ENCODE peak calls at places on chromosomes 6 and 20, in five cellular contexts. W is NB4, U is transverse colon, G is BJ, E is A549. X is an unnamed sample.

GRCh38 chr6:109507490-109508072 is 24.6 kb upstream of the ZBTB24 start:
- DNase-seq in W (no peak), U (no peak), G (no peak), E (no peak), X (no peak)

GRCh38 chr6:133951881-133952814 is 876 bp upstream of the TBPL1 start:
- DNase-seq in W (peak), U (peak), G (peak), E (peak), X (peak)

GRCh38 chr20:41631826-41632225 is 13.6 kb upstream of the CHD6 start:
- DNase-seq in W (no peak), U (no peak), G (peak), E (no peak), X (no peak)

GRCh38 chr6:73393278-73393677 is 1.4 kb upstream of the DDX43 start:
- DNase-seq in W (no peak), U (no peak), G (no peak), E (no peak), X (no peak)

GRCh38 chr6:12170351-12171079 is 119.6 kb upstream of the EDN1 start:
- DNase-seq in W (no peak), U (no peak), G (no peak), E (no peak), X (no peak)

GRCh38 chr6:36743538-36744441 is 46.2 kb downstream of the RAB44 start:
- DNase-seq in W (no peak), U (peak), G (no peak), E (peak), X (no peak)

GRCh38 chr20:19838981-19839576 is 81.0 kb downstream of the RIN2 start:
- DNase-seq in W (no peak), U (no peak), G (no peak), E (no peak), X (no peak)

GRCh38 chr6:15255481-15256414 is 9.9 kb downstream of the JARID2 start:
- DNase-seq in W (no peak), U (no peak), G (no peak), E (no peak), X (no peak)

GRCh38 chr6:148426317-148426977 is 83.8 kb downstream of the SASH1 start:
- DNase-seq in W (no peak), U (no peak), G (no peak), E (no peak), X (no peak)

GRCh38 chr20:11432407-11432806 is 485.3 kb upstream of the BTBD3 start:
- DNase-seq in W (no peak), U (no peak), G (no peak), E (no peak), X (no peak)

GRCh38 chr6:169702640-169703246 is 817 bp downstream of the C6orf120 start:
- DNase-seq in W (peak), U (peak), G (no peak), E (no peak), X (peak)

GRCh38 chr6:117346142-117346930 is 79.4 kb downstream of the ROS1 start:
- DNase-seq in W (peak), U (no peak), G (no peak), E (no peak), X (no peak)

GRCh38 chr6:100554228-100554627 is 89.5 kb upstream of the SIM1 start:
- DNase-seq in W (no peak), U (no peak), G (no peak), E (no peak), X (no peak)

GRCh38 chr6:139371421-139372253 is 2.8 kb downstream of the CITED2 start:
- DNase-seq in W (no peak), U (no peak), G (no peak), E (no peak), X (no peak)

GRCh38 chr6:68994561-68994960 is 359.5 kb downstream of the ADGRB3 start:
- DNase-seq in W (no peak), U (no peak), G (no peak), E (no peak), X (no peak)

GRCh38 chr6:158907931-158908330 is 88.8 kb upstream of the EZR start:
- DNase-seq in W (no peak), U (no peak), G (no peak), E (no peak), X (no peak)

GRCh38 chr6:21826031-21826430 is 232.5 kb downstream of the SOX4 start:
- DNase-seq in W (no peak), U (no peak), G (no peak), E (peak), X (peak)

GRCh38 chr6:35327349-35328027 is 14.9 kb upstream of the PPARD start:
- DNase-seq in W (peak), U (peak), G (no peak), E (peak), X (peak)

GRCh38 chr6:158575550-158575949 is 15.7 kb downstream of the TMEM181 start:
- DNase-seq in W (no peak), U (no peak), G (no peak), E (no peak), X (no peak)

GRCh38 chr20:47173596-47174216 is 182.8 kb downstream of the ZMYND8 start:
- DNase-seq in W (no peak), U (no peak), G (no peak), E (peak), X (no peak)

GRCh38 chr20:39338977-39339376 is 376.8 kb downstream of the DHX35 start:
- DNase-seq in W (peak), U (no peak), G (no peak), E (no peak), X (no peak)

GRCh38 chr6:159232751-159233150 is 63.6 kb downstream of the FNDC1 start:
- DNase-seq in W (no peak), U (no peak), G (no peak), E (no peak), X (no peak)

GRCh38 chr20:1371235-1371782 is 21.5 kb downstream of the FKBP1A start:
- DNase-seq in W (no peak), U (no peak), G (no peak), E (no peak), X (no peak)

GRCh38 chr6:148869589-148869988 is 122.8 kb downstream of the UST start:
- DNase-seq in W (no peak), U (no peak), G (peak), E (peak), X (no peak)

GRCh38 chr20:48875233-48875913 is 46.1 kb upstream of the ARFGEF2 start:
- DNase-seq in W (peak), U (no peak), G (no peak), E (no peak), X (no peak)

GRCh38 chr20:35978041-35978513 is 9.7 kb downstream of the CNBD2 start:
- DNase-seq in W (peak), U (no peak), G (no peak), E (no peak), X (no peak)

GRCh38 chr20:35984382-35984781 is 16.0 kb downstream of the CNBD2 start:
- DNase-seq in W (no peak), U (no peak), G (no peak), E (no peak), X (no peak)

GRCh38 chr20:35981969-35982368 is 13.6 kb downstream of the CNBD2 start:
- DNase-seq in W (peak), U (no peak), G (no peak), E (no peak), X (no peak)

GRCh38 chr20:35976012-35976411 is 7.6 kb downstream of the CNBD2 start:
- DNase-seq in W (no peak), U (no peak), G (no peak), E (no peak), X (no peak)

DNA sequence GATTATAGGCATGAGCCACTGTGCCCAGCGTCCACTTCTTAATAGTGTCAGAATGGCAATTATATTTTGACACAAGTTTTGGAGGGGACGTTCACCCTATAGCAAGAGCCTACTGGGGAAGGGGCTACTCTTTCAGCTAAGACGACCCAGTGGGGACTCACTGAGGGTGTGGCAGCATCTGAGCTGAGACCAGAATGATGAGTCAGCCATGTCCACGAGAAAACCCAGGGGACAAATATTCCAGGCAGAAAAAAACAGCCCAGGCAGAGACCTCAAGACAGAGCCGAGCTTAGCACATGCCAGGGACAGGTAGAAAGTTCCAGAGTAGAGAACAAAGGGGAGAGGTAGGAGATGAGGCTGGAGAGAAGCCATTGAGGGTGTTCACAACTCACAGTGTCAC is 11.1 kb downstream of the CNBD2 start:
- DNase-seq in W (peak), U (no peak), G (no peak), E (no peak), X (no peak)
- H3K4me3 ChIP-seq in W (no peak), U (no peak), G (no peak), E (no peak), X (no peak)

GRCh38 chr6:130513770-130514169 is 148.0 kb downstream of the TMEM200A start:
- DNase-seq in W (no peak), U (peak), G (no peak), E (no peak), X (no peak)
- H3K4me3 ChIP-seq in W (no peak), U (no peak), G (no peak), E (no peak), X (no peak)

GRCh38 chr6:31927868-31928671 is 553 bp downstream of the C2 start:
- DNase-seq in W (no peak), U (no peak), G (no peak), E (no peak), X (no peak)
- H3K4me3 ChIP-seq in W (no peak), U (no peak), G (no peak), E (no peak), X (peak)

GRCh38 chr20:31662372-31662854 is 24.7 kb downstream of the COX4I2 start:
- DNase-seq in W (no peak), U (no peak), G (no peak), E (no peak), X (no peak)
- H3K4me3 ChIP-seq in W (no peak), U (no peak), G (no peak), E (peak), X (no peak)

GRCh38 chr6:7085911-7086310 is 21.9 kb upstream of the RREB1 start:
- DNase-seq in W (peak), U (peak), G (no peak), E (no peak), X (no peak)

GRCh38 chr6:7086488-7086887 is 21.3 kb upstream of the RREB1 start:
- DNase-seq in W (peak), U (peak), G (no peak), E (no peak), X (no peak)

GRCh38 chr6:7087066-7087465 is 20.7 kb upstream of the RREB1 start:
- DNase-seq in W (peak), U (no peak), G (no peak), E (no peak), X (no peak)

GRCh38 chr6:7088076-7088742 is 19.6 kb upstream of the RREB1 start:
- DNase-seq in W (no peak), U (no peak), G (no peak), E (no peak), X (no peak)

GRCh38 chr6:7087491-7087979 is 20.2 kb upstream of the RREB1 start:
- DNase-seq in W (peak), U (peak), G (no peak), E (no peak), X (peak)
- H3K4me3 ChIP-seq in W (peak), U (peak), G (no peak), E (no peak), X (no peak)

X was measured in Caco-2.